ENCODE peak calls at places on chromosomes 5 and 9, in nine cellular contexts. One of them, this sample, is unnamed.

GRCh38 chr9:84315278-84315877 is 25.2 kb downstream of the SLC28A3 start:
- DNase-seq in foreskin fibroblast: peak
- DNase-seq in activated CD8-positive, alpha-beta T cell treated with anti-CD3 and anti-CD28 coated beads for 36 hours: peak
- DNase-seq in astrocyte of the spinal cord: peak
- DNase-seq in hepatic stellate cell: peak
- DNase-seq in frontal cortex: peak
- DNase-seq in SK-N-DZ: peak
- DNase-seq in NCI-H1694 treated with DMSO at 0.1 percent for 48 hours: peak
- DNase-seq in NCI-H2081: peak
- DNase-seq in this sample: peak

GRCh38 chr5:71492817-71493615 is 37.6 kb downstream of the BDP1 start:
- DNase-seq in foreskin fibroblast: no peak
- DNase-seq in activated CD8-positive, alpha-beta T cell treated with anti-CD3 and anti-CD28 coated beads for 36 hours: no peak
- DNase-seq in astrocyte of the spinal cord: no peak
- DNase-seq in hepatic stellate cell: no peak
- DNase-seq in frontal cortex: no peak
- DNase-seq in SK-N-DZ: peak
- DNase-seq in NCI-H1694 treated with DMSO at 0.1 percent for 48 hours: no peak
- DNase-seq in NCI-H2081: no peak
- DNase-seq in this sample: no peak

GRCh38 chr5:96320797-96321196 is 112.3 kb downstream of the PCSK1 start:
- DNase-seq in foreskin fibroblast: peak
- DNase-seq in activated CD8-positive, alpha-beta T cell treated with anti-CD3 and anti-CD28 coated beads for 36 hours: no peak
- DNase-seq in astrocyte of the spinal cord: no peak
- DNase-seq in hepatic stellate cell: no peak
- DNase-seq in frontal cortex: no peak
- DNase-seq in SK-N-DZ: no peak
- DNase-seq in NCI-H1694 treated with DMSO at 0.1 percent for 48 hours: no peak
- DNase-seq in NCI-H2081: no peak
- DNase-seq in this sample: no peak

GRCh38 chr5:173395933-173396308 is 67.7 kb upstream of the STC2 start:
- DNase-seq in foreskin fibroblast: peak
- DNase-seq in activated CD8-positive, alpha-beta T cell treated with anti-CD3 and anti-CD28 coated beads for 36 hours: no peak
- DNase-seq in astrocyte of the spinal cord: no peak
- DNase-seq in hepatic stellate cell: no peak
- DNase-seq in frontal cortex: no peak
- DNase-seq in SK-N-DZ: no peak
- DNase-seq in NCI-H1694 treated with DMSO at 0.1 percent for 48 hours: no peak
- DNase-seq in NCI-H2081: no peak
- DNase-seq in this sample: no peak

GRCh38 chr5:171845857-171846785 is 60.5 kb downstream of the SMIM23 start:
- DNase-seq in foreskin fibroblast: peak
- DNase-seq in activated CD8-positive, alpha-beta T cell treated with anti-CD3 and anti-CD28 coated beads for 36 hours: no peak
- DNase-seq in astrocyte of the spinal cord: no peak
- DNase-seq in hepatic stellate cell: peak
- DNase-seq in frontal cortex: no peak
- DNase-seq in SK-N-DZ: no peak
- DNase-seq in NCI-H1694 treated with DMSO at 0.1 percent for 48 hours: peak
- DNase-seq in NCI-H2081: no peak
- DNase-seq in this sample: peak

GRCh38 chr9:114449236-114449635 is 56.0 kb downstream of the WHRN start:
- DNase-seq in foreskin fibroblast: no peak
- DNase-seq in activated CD8-positive, alpha-beta T cell treated with anti-CD3 and anti-CD28 coated beads for 36 hours: no peak
- DNase-seq in astrocyte of the spinal cord: no peak
- DNase-seq in hepatic stellate cell: no peak
- DNase-seq in frontal cortex: no peak
- DNase-seq in SK-N-DZ: no peak
- DNase-seq in NCI-H1694 treated with DMSO at 0.1 percent for 48 hours: no peak
- DNase-seq in NCI-H2081: no peak
- DNase-seq in this sample: no peak

GRCh38 chr5:139710370-139711066 is 62.4 kb downstream of the CXXC5 start:
- DNase-seq in foreskin fibroblast: peak
- DNase-seq in activated CD8-positive, alpha-beta T cell treated with anti-CD3 and anti-CD28 coated beads for 36 hours: peak
- DNase-seq in astrocyte of the spinal cord: peak
- DNase-seq in hepatic stellate cell: peak
- DNase-seq in frontal cortex: peak
- DNase-seq in SK-N-DZ: peak
- DNase-seq in NCI-H1694 treated with DMSO at 0.1 percent for 48 hours: peak
- DNase-seq in NCI-H2081: peak
- DNase-seq in this sample: peak

GRCh38 chr5:180097163-180097894 is 25.8 kb upstream of the RNF130 start:
- DNase-seq in foreskin fibroblast: no peak
- DNase-seq in activated CD8-positive, alpha-beta T cell treated with anti-CD3 and anti-CD28 coated beads for 36 hours: no peak
- DNase-seq in astrocyte of the spinal cord: no peak
- DNase-seq in hepatic stellate cell: no peak
- DNase-seq in frontal cortex: no peak
- DNase-seq in SK-N-DZ: no peak
- DNase-seq in NCI-H1694 treated with DMSO at 0.1 percent for 48 hours: no peak
- DNase-seq in NCI-H2081: no peak
- DNase-seq in this sample: no peak

GRCh38 chr9:125146247-125146646 is 2.9 kb upstream of the SCAI start:
- DNase-seq in foreskin fibroblast: peak
- DNase-seq in activated CD8-positive, alpha-beta T cell treated with anti-CD3 and anti-CD28 coated beads for 36 hours: no peak
- DNase-seq in astrocyte of the spinal cord: peak
- DNase-seq in hepatic stellate cell: peak
- DNase-seq in frontal cortex: no peak
- DNase-seq in SK-N-DZ: no peak
- DNase-seq in NCI-H1694 treated with DMSO at 0.1 percent for 48 hours: no peak
- DNase-seq in NCI-H2081: no peak
- DNase-seq in this sample: no peak

GRCh38 chr5:181241393-181241975 is 2.2 kb downstream of the RACK1 start:
- DNase-seq in foreskin fibroblast: peak
- DNase-seq in activated CD8-positive, alpha-beta T cell treated with anti-CD3 and anti-CD28 coated beads for 36 hours: peak
- DNase-seq in astrocyte of the spinal cord: peak
- DNase-seq in hepatic stellate cell: peak
- DNase-seq in frontal cortex: no peak
- DNase-seq in SK-N-DZ: no peak
- DNase-seq in NCI-H1694 treated with DMSO at 0.1 percent for 48 hours: no peak
- DNase-seq in NCI-H2081: no peak
- DNase-seq in this sample: peak

GRCh38 chr5:34719029-34719428 is 62.9 kb downstream of the RAI14 start:
- DNase-seq in foreskin fibroblast: no peak
- DNase-seq in activated CD8-positive, alpha-beta T cell treated with anti-CD3 and anti-CD28 coated beads for 36 hours: no peak
- DNase-seq in astrocyte of the spinal cord: no peak
- DNase-seq in hepatic stellate cell: no peak
- DNase-seq in frontal cortex: no peak
- DNase-seq in SK-N-DZ: no peak
- DNase-seq in NCI-H1694 treated with DMSO at 0.1 percent for 48 hours: no peak
- DNase-seq in NCI-H2081: no peak
- DNase-seq in this sample: no peak

GRCh38 chr9:110578896-110579752 is at the start of gene SVEP1:
- DNase-seq in foreskin fibroblast: peak
- DNase-seq in activated CD8-positive, alpha-beta T cell treated with anti-CD3 and anti-CD28 coated beads for 36 hours: no peak
- DNase-seq in astrocyte of the spinal cord: peak
- DNase-seq in hepatic stellate cell: peak
- DNase-seq in frontal cortex: peak
- DNase-seq in SK-N-DZ: peak
- DNase-seq in NCI-H1694 treated with DMSO at 0.1 percent for 48 hours: no peak
- DNase-seq in NCI-H2081: no peak
- DNase-seq in this sample: peak

GRCh38 chr9:75238311-75238976 is 150.1 kb downstream of the OSTF1 start:
- DNase-seq in foreskin fibroblast: peak
- DNase-seq in activated CD8-positive, alpha-beta T cell treated with anti-CD3 and anti-CD28 coated beads for 36 hours: peak
- DNase-seq in astrocyte of the spinal cord: peak
- DNase-seq in hepatic stellate cell: peak
- DNase-seq in frontal cortex: peak
- DNase-seq in SK-N-DZ: peak
- DNase-seq in NCI-H1694 treated with DMSO at 0.1 percent for 48 hours: peak
- DNase-seq in NCI-H2081: peak
- DNase-seq in this sample: peak

GRCh38 chr9:137384116-137384756 is 38.7 kb downstream of the EXD3 start:
- DNase-seq in foreskin fibroblast: no peak
- DNase-seq in activated CD8-positive, alpha-beta T cell treated with anti-CD3 and anti-CD28 coated beads for 36 hours: no peak
- DNase-seq in astrocyte of the spinal cord: no peak
- DNase-seq in hepatic stellate cell: no peak
- DNase-seq in frontal cortex: no peak
- DNase-seq in SK-N-DZ: no peak
- DNase-seq in NCI-H1694 treated with DMSO at 0.1 percent for 48 hours: no peak
- DNase-seq in NCI-H2081: no peak
- DNase-seq in this sample: no peak

GRCh38 chr5:147359551-147359950 is 124.7 kb downstream of the STK32A start:
- DNase-seq in foreskin fibroblast: no peak
- DNase-seq in activated CD8-positive, alpha-beta T cell treated with anti-CD3 and anti-CD28 coated beads for 36 hours: no peak
- DNase-seq in astrocyte of the spinal cord: no peak
- DNase-seq in hepatic stellate cell: no peak
- DNase-seq in frontal cortex: no peak
- DNase-seq in SK-N-DZ: no peak
- DNase-seq in NCI-H1694 treated with DMSO at 0.1 percent for 48 hours: no peak
- DNase-seq in NCI-H2081: no peak
- DNase-seq in this sample: no peak

GRCh38 chr9:130186051-130186450 is 13.8 kb downstream of the NCS1 start:
- DNase-seq in foreskin fibroblast: peak
- DNase-seq in activated CD8-positive, alpha-beta T cell treated with anti-CD3 and anti-CD28 coated beads for 36 hours: no peak
- DNase-seq in astrocyte of the spinal cord: no peak
- DNase-seq in hepatic stellate cell: no peak
- DNase-seq in frontal cortex: no peak
- DNase-seq in SK-N-DZ: no peak
- DNase-seq in NCI-H1694 treated with DMSO at 0.1 percent for 48 hours: no peak
- DNase-seq in NCI-H2081: no peak
- DNase-seq in this sample: no peak

GRCh38 chr5:104774372-104774771 is 1211.8 kb upstream of the NUDT12 start:
- DNase-seq in foreskin fibroblast: no peak
- DNase-seq in activated CD8-positive, alpha-beta T cell treated with anti-CD3 and anti-CD28 coated beads for 36 hours: no peak
- DNase-seq in astrocyte of the spinal cord: no peak
- DNase-seq in hepatic stellate cell: no peak
- DNase-seq in frontal cortex: no peak
- DNase-seq in SK-N-DZ: no peak
- DNase-seq in NCI-H1694 treated with DMSO at 0.1 percent for 48 hours: no peak
- DNase-seq in NCI-H2081: no peak
- DNase-seq in this sample: no peak

GRCh38 chr9:110886832-110887231 is 151.4 kb downstream of the LPAR1 start:
- DNase-seq in foreskin fibroblast: peak
- DNase-seq in activated CD8-positive, alpha-beta T cell treated with anti-CD3 and anti-CD28 coated beads for 36 hours: no peak
- DNase-seq in astrocyte of the spinal cord: peak
- DNase-seq in hepatic stellate cell: peak
- DNase-seq in frontal cortex: no peak
- DNase-seq in SK-N-DZ: no peak
- DNase-seq in NCI-H1694 treated with DMSO at 0.1 percent for 48 hours: no peak
- DNase-seq in NCI-H2081: no peak
- DNase-seq in this sample: peak

GRCh38 chr5:82106207-82106606 is 134.4 kb downstream of the ATG10 start:
- DNase-seq in foreskin fibroblast: peak
- DNase-seq in activated CD8-positive, alpha-beta T cell treated with anti-CD3 and anti-CD28 coated beads for 36 hours: no peak
- DNase-seq in astrocyte of the spinal cord: no peak
- DNase-seq in hepatic stellate cell: no peak
- DNase-seq in frontal cortex: no peak
- DNase-seq in SK-N-DZ: no peak
- DNase-seq in NCI-H1694 treated with DMSO at 0.1 percent for 48 hours: no peak
- DNase-seq in NCI-H2081: no peak
- DNase-seq in this sample: no peak

GRCh38 chr9:132627120-132627519 is 42.7 kb downstream of the DDX31 start:
- DNase-seq in foreskin fibroblast: no peak
- DNase-seq in activated CD8-positive, alpha-beta T cell treated with anti-CD3 and anti-CD28 coated beads for 36 hours: no peak
- DNase-seq in astrocyte of the spinal cord: no peak
- DNase-seq in hepatic stellate cell: no peak
- DNase-seq in frontal cortex: no peak
- DNase-seq in SK-N-DZ: no peak
- DNase-seq in NCI-H1694 treated with DMSO at 0.1 percent for 48 hours: no peak
- DNase-seq in NCI-H2081: no peak
- DNase-seq in this sample: no peak

GRCh38 chr5:168152660-168153059 is 138.8 kb upstream of the WWC1 start:
- DNase-seq in foreskin fibroblast: no peak
- DNase-seq in activated CD8-positive, alpha-beta T cell treated with anti-CD3 and anti-CD28 coated beads for 36 hours: no peak
- DNase-seq in astrocyte of the spinal cord: no peak
- DNase-seq in hepatic stellate cell: no peak
- DNase-seq in frontal cortex: no peak
- DNase-seq in SK-N-DZ: no peak
- DNase-seq in NCI-H1694 treated with DMSO at 0.1 percent for 48 hours: no peak
- DNase-seq in NCI-H2081: no peak
- DNase-seq in this sample: peak

GRCh38 chr5:76810236-76810635 is 8.6 kb upstream of the F2RL1 start:
- DNase-seq in foreskin fibroblast: no peak
- DNase-seq in activated CD8-positive, alpha-beta T cell treated with anti-CD3 and anti-CD28 coated beads for 36 hours: no peak
- DNase-seq in astrocyte of the spinal cord: no peak
- DNase-seq in hepatic stellate cell: no peak
- DNase-seq in frontal cortex: no peak
- DNase-seq in SK-N-DZ: no peak
- DNase-seq in NCI-H1694 treated with DMSO at 0.1 percent for 48 hours: no peak
- DNase-seq in NCI-H2081: no peak
- DNase-seq in this sample: no peak

GRCh38 chr9:6417186-6417585 is 4.2 kb downstream of the UHRF2 start:
- DNase-seq in foreskin fibroblast: peak
- DNase-seq in activated CD8-positive, alpha-beta T cell treated with anti-CD3 and anti-CD28 coated beads for 36 hours: no peak
- DNase-seq in astrocyte of the spinal cord: no peak
- DNase-seq in hepatic stellate cell: no peak
- DNase-seq in frontal cortex: no peak
- DNase-seq in SK-N-DZ: no peak
- DNase-seq in NCI-H1694 treated with DMSO at 0.1 percent for 48 hours: no peak
- DNase-seq in NCI-H2081: no peak
- DNase-seq in this sample: no peak

GRCh38 chr9:33868430-33869000 is 51.6 kb downstream of the UBE2R2 start:
- DNase-seq in foreskin fibroblast: peak
- DNase-seq in activated CD8-positive, alpha-beta T cell treated with anti-CD3 and anti-CD28 coated beads for 36 hours: no peak
- DNase-seq in astrocyte of the spinal cord: peak
- DNase-seq in hepatic stellate cell: no peak
- DNase-seq in frontal cortex: no peak
- DNase-seq in SK-N-DZ: no peak
- DNase-seq in NCI-H1694 treated with DMSO at 0.1 percent for 48 hours: peak
- DNase-seq in NCI-H2081: no peak
- DNase-seq in this sample: peak

GRCh38 chr5:37721447-37721871 is 118.4 kb downstream of the GDNF start:
- DNase-seq in foreskin fibroblast: no peak
- DNase-seq in activated CD8-positive, alpha-beta T cell treated with anti-CD3 and anti-CD28 coated beads for 36 hours: peak
- DNase-seq in astrocyte of the spinal cord: peak
- DNase-seq in hepatic stellate cell: no peak
- DNase-seq in frontal cortex: no peak
- DNase-seq in SK-N-DZ: no peak
- DNase-seq in NCI-H1694 treated with DMSO at 0.1 percent for 48 hours: no peak
- DNase-seq in NCI-H2081: no peak
- DNase-seq in this sample: peak

GRCh38 chr5:145778144-145778900 is 56.8 kb downstream of the PRELID2 start:
- DNase-seq in foreskin fibroblast: no peak
- DNase-seq in activated CD8-positive, alpha-beta T cell treated with anti-CD3 and anti-CD28 coated beads for 36 hours: no peak
- DNase-seq in astrocyte of the spinal cord: no peak
- DNase-seq in hepatic stellate cell: no peak
- DNase-seq in frontal cortex: no peak
- DNase-seq in SK-N-DZ: no peak
- DNase-seq in NCI-H1694 treated with DMSO at 0.1 percent for 48 hours: no peak
- DNase-seq in NCI-H2081: no peak
- DNase-seq in this sample: no peak

GRCh38 chr5:125798311-125798710 is 624.9 kb upstream of the GRAMD2B start:
- DNase-seq in foreskin fibroblast: peak
- DNase-seq in activated CD8-positive, alpha-beta T cell treated with anti-CD3 and anti-CD28 coated beads for 36 hours: no peak
- DNase-seq in astrocyte of the spinal cord: peak
- DNase-seq in hepatic stellate cell: no peak
- DNase-seq in frontal cortex: no peak
- DNase-seq in SK-N-DZ: no peak
- DNase-seq in NCI-H1694 treated with DMSO at 0.1 percent for 48 hours: no peak
- DNase-seq in NCI-H2081: no peak
- DNase-seq in this sample: peak

GRCh38 chr9:137028281-137029057 is 432 bp upstream of the ABCA2 start:
- DNase-seq in foreskin fibroblast: peak
- DNase-seq in activated CD8-positive, alpha-beta T cell treated with anti-CD3 and anti-CD28 coated beads for 36 hours: peak
- DNase-seq in astrocyte of the spinal cord: no peak
- DNase-seq in hepatic stellate cell: peak
- DNase-seq in frontal cortex: peak
- DNase-seq in SK-N-DZ: peak
- DNase-seq in NCI-H1694 treated with DMSO at 0.1 percent for 48 hours: peak
- DNase-seq in NCI-H2081: peak
- DNase-seq in this sample: peak

GRCh38 chr5:77312411-77312810 is 101.9 kb downstream of the PDE8B start:
- DNase-seq in foreskin fibroblast: peak
- DNase-seq in activated CD8-positive, alpha-beta T cell treated with anti-CD3 and anti-CD28 coated beads for 36 hours: no peak
- DNase-seq in astrocyte of the spinal cord: peak
- DNase-seq in hepatic stellate cell: peak
- DNase-seq in frontal cortex: no peak
- DNase-seq in SK-N-DZ: no peak
- DNase-seq in NCI-H1694 treated with DMSO at 0.1 percent for 48 hours: no peak
- DNase-seq in NCI-H2081: no peak
- DNase-seq in this sample: peak

GRCh38 chr5:55982957-55983381 is 11.8 kb downstream of the IL6ST start:
- DNase-seq in foreskin fibroblast: no peak
- DNase-seq in activated CD8-positive, alpha-beta T cell treated with anti-CD3 and anti-CD28 coated beads for 36 hours: peak
- DNase-seq in astrocyte of the spinal cord: no peak
- DNase-seq in hepatic stellate cell: no peak
- DNase-seq in frontal cortex: no peak
- DNase-seq in SK-N-DZ: no peak
- DNase-seq in NCI-H1694 treated with DMSO at 0.1 percent for 48 hours: no peak
- DNase-seq in NCI-H2081: no peak
- DNase-seq in this sample: no peak

GRCh38 chr5:37071901-37072581 is 177.1 kb downstream of the CPLANE1 start:
- DNase-seq in foreskin fibroblast: peak
- DNase-seq in activated CD8-positive, alpha-beta T cell treated with anti-CD3 and anti-CD28 coated beads for 36 hours: no peak
- DNase-seq in astrocyte of the spinal cord: peak
- DNase-seq in hepatic stellate cell: peak
- DNase-seq in frontal cortex: peak
- DNase-seq in SK-N-DZ: no peak
- DNase-seq in NCI-H1694 treated with DMSO at 0.1 percent for 48 hours: no peak
- DNase-seq in NCI-H2081: no peak
- DNase-seq in this sample: peak